ENCODE peak calls at places on chromosomes 13 and 19, in six cellular contexts. One of them, this sample, is unnamed. For H3K9me3, the result is how much of the 10 kb centered on the place peaks cover.

GRCh38 chr13:106795847-106796246 is 227.9 kb upstream of the ARGLU1 start:
- DNase-seq in heart right ventricle: no peak
- DNase-seq in uterus: no peak
- DNase-seq in fibroblast of lung: no peak
- DNase-seq in lung: no peak
- DNase-seq in aorta: no peak
- DNase-seq in this sample: no peak

GRCh38 chr13:19910336-19911072 is 47.1 kb upstream of the ZMYM5 start:
- DNase-seq in uterus: no peak
- DNase-seq in fibroblast of lung: no peak
- DNase-seq in lung: no peak
- DNase-seq in heart right ventricle: no peak
- DNase-seq in aorta: no peak
- DNase-seq in this sample: no peak

GRCh38 chr19:52343548-52343947 is 7.5 kb downstream of the ZNF610 start:
- DNase-seq in uterus: peak
- DNase-seq in aorta: no peak
- DNase-seq in heart right ventricle: peak
- DNase-seq in lung: peak
- DNase-seq in fibroblast of lung: peak
- DNase-seq in this sample: no peak

GRCh38 chr13:93413972-93414717 is 187.5 kb downstream of the GPC6 start:
- DNase-seq in fibroblast of lung: peak
- DNase-seq in heart right ventricle: no peak
- DNase-seq in aorta: no peak
- DNase-seq in uterus: no peak
- DNase-seq in lung: no peak
- DNase-seq in this sample: no peak

GRCh38 chr13:46382224-46382623 is 4.8 kb downstream of the RUBCNL start:
- DNase-seq in heart right ventricle: no peak
- DNase-seq in lung: no peak
- DNase-seq in aorta: no peak
- DNase-seq in fibroblast of lung: no peak
- DNase-seq in uterus: no peak
- DNase-seq in this sample: no peak

GRCh38 chr13:44140146-44140545 is 233.5 kb upstream of the SERP2 start:
- DNase-seq in heart right ventricle: no peak
- DNase-seq in lung: no peak
- DNase-seq in aorta: no peak
- DNase-seq in fibroblast of lung: no peak
- DNase-seq in uterus: no peak
- DNase-seq in this sample: no peak

GRCh38 chr19:1779604-1779973 is 26.3 kb downstream of the ONECUT3 start:
- DNase-seq in heart right ventricle: no peak
- DNase-seq in aorta: no peak
- DNase-seq in lung: no peak
- DNase-seq in uterus: no peak
- DNase-seq in fibroblast of lung: no peak
- DNase-seq in this sample: no peak

GRCh38 chr13:109821038-109821545 is 34.7 kb upstream of the IRS2 start:
- DNase-seq in lung: no peak
- DNase-seq in aorta: no peak
- DNase-seq in heart right ventricle: no peak
- DNase-seq in uterus: no peak
- DNase-seq in fibroblast of lung: no peak
- DNase-seq in this sample: no peak

GRCh38 chr19:610801-611505 is 21.3 kb downstream of the HCN2 start:
- DNase-seq in aorta: no peak
- DNase-seq in fibroblast of lung: peak
- DNase-seq in lung: no peak
- DNase-seq in heart right ventricle: peak
- DNase-seq in uterus: no peak
- DNase-seq in this sample: peak

DNA sequence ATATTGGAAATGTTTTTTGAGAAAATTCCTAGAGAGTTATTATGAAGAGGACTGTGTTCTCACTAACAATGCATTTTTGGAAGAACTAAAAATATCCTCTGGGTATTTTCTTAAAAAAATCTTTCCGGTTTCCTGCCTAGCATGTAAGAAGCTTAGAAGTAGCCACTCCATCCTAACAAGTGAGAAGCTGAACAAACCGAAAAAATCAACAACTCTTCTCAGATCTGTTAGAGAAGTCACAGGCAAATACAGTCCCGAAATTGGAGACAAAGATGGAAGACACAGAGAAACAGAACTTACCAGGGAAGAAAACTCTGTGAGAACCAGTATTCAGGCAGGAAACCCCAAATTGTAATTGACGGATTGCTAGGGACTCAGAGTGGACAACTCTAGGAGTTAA is 173.0 kb downstream of the KLF12 start:
- DNase-seq in fibroblast of lung: no peak
- DNase-seq in uterus: no peak
- DNase-seq in aorta: no peak
- DNase-seq in lung: no peak
- DNase-seq in heart right ventricle: no peak
- DNase-seq in this sample: no peak
- H3K4me3 ChIP-seq in fibroblast of lung: no peak
- H3K4me3 ChIP-seq in uterus: no peak
- H3K4me3 ChIP-seq in aorta: no peak
- H3K4me3 ChIP-seq in lung: no peak
- H3K4me3 ChIP-seq in heart right ventricle: no peak
- H3K4me3 ChIP-seq in this sample: no peak

GRCh38 chr19:47644743-47645499 is 36.0 kb downstream of the BICRA start:
- DNase-seq in fibroblast of lung: no peak
- DNase-seq in heart right ventricle: no peak
- DNase-seq in aorta: no peak
- DNase-seq in lung: no peak
- DNase-seq in uterus: no peak
- DNase-seq in this sample: no peak
- H3K27ac ChIP-seq in fibroblast of lung: no peak
- H3K27ac ChIP-seq in heart right ventricle: no peak
- H3K27ac ChIP-seq in aorta: no peak
- H3K27ac ChIP-seq in lung: no peak
- H3K27ac ChIP-seq in uterus: peak
- H3K27ac ChIP-seq in this sample: no peak

GRCh38 chr19:50979758-50980157 is 4.0 kb downstream of the KLK7 start:
- DNase-seq in aorta: peak
- DNase-seq in heart right ventricle: no peak
- DNase-seq in fibroblast of lung: no peak
- DNase-seq in uterus: no peak
- DNase-seq in lung: no peak
- DNase-seq in this sample: no peak

GRCh38 chr19:50978772-50979390 is 4.8 kb downstream of the KLK7 start:
- DNase-seq in aorta: no peak
- DNase-seq in uterus: no peak
- DNase-seq in lung: no peak
- DNase-seq in fibroblast of lung: no peak
- DNase-seq in heart right ventricle: no peak
- DNase-seq in this sample: no peak

GRCh38 chr19:50980203-50980602 is 3.5 kb downstream of the KLK7 start:
- DNase-seq in aorta: peak
- DNase-seq in lung: no peak
- DNase-seq in fibroblast of lung: no peak
- DNase-seq in heart right ventricle: no peak
- DNase-seq in uterus: no peak
- DNase-seq in this sample: no peak

GRCh38 chr19:50975766-50976165 is 6.4 kb upstream of the KLK6 start:
- DNase-seq in uterus: no peak
- DNase-seq in aorta: no peak
- DNase-seq in heart right ventricle: no peak
- DNase-seq in fibroblast of lung: no peak
- DNase-seq in lung: peak
- DNase-seq in this sample: no peak

GRCh38 chr19:50977626-50978025 is 6.1 kb downstream of the KLK7 start:
- DNase-seq in heart right ventricle: no peak
- DNase-seq in lung: no peak
- DNase-seq in uterus: no peak
- DNase-seq in aorta: no peak
- DNase-seq in fibroblast of lung: no peak
- DNase-seq in this sample: no peak
- H3K9me3 ChIP-seq in heart right ventricle: under half
- H3K9me3 ChIP-seq in lung: under half
- H3K9me3 ChIP-seq in uterus: under half
- H3K9me3 ChIP-seq in aorta: under half
- H3K9me3 ChIP-seq in fibroblast of lung: under half
- H3K9me3 ChIP-seq in this sample: under half

GRCh38 chr19:35931874-35932202 is 4.3 kb upstream of the LRFN3 start:
- DNase-seq in fibroblast of lung: no peak
- DNase-seq in lung: no peak
- DNase-seq in heart right ventricle: no peak
- DNase-seq in aorta: no peak
- DNase-seq in uterus: no peak
- DNase-seq in this sample: no peak
- H3K4me3 ChIP-seq in fibroblast of lung: no peak
- H3K4me3 ChIP-seq in lung: no peak
- H3K4me3 ChIP-seq in heart right ventricle: peak
- H3K4me3 ChIP-seq in aorta: no peak
- H3K4me3 ChIP-seq in uterus: peak
- H3K4me3 ChIP-seq in this sample: no peak

DNA sequence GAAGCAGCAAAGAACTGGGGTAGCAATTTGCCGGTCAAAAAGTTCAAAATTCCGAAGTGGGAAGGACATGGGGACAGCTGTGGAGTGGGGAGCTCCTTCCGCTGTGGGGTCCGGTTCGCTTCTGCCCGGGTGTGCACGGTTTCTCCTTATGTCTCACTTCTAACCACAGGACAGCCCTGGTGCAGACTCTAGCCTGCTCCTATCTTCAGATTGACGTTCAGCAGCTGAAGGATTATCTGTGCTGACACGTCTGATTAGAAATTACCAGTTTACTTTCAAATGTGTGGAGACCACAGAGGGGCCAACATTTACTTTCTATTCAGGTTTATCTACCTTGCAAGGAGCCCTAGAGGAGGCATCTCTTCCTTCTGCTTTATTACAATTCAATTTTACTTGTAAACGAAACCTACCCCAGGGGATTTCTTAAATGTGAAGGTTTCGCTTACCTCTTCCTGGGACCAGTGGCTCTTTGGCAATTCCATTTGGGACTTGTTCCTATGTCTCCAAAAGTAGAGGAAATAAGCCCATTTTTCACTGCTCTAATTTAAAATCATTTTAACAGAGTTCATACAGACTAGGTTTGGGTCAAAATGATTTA is 27.3 kb downstream of the LHFPL6 start:
- DNase-seq in lung: no peak
- DNase-seq in fibroblast of lung: no peak
- DNase-seq in aorta: no peak
- DNase-seq in heart right ventricle: no peak
- DNase-seq in uterus: no peak
- DNase-seq in this sample: no peak
- H3K27ac ChIP-seq in lung: peak
- H3K27ac ChIP-seq in fibroblast of lung: no peak
- H3K27ac ChIP-seq in aorta: no peak
- H3K27ac ChIP-seq in heart right ventricle: peak
- H3K27ac ChIP-seq in uterus: no peak
- H3K27ac ChIP-seq in this sample: no peak

DNA sequence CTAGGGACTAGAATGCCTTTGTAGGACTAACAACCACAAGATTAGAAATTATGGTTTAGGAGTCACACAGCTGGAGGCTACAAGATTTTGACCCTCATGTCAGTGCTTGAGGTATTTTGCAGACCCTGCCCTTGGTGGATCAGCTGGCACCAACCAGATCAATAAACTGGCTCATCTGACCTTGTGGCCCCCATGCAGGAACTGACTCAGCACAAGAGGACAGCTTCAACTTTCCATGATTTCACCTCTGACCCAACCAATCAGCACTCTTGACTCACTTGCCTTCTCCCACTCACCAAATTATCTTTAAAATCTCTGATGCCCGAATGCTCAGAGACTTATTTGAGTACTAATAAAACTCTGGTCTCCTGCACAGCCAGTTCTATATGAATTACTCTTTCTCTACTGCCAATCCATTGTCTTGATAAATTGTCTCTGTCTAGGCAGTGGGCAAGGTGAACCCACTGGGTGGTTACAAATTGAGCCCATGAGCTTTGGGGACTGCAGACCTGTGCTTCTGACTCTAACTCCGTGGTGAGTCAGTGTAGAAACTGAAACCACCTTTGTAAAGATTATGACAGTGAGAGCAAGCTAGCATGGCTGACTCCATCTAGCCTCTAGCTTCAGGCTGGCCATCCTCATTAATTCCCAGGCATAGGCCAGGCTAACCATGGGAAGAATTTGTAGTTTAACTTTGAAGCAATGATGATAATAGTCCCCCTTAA is 33.8 kb upstream of the CEACAM8 start:
- DNase-seq in heart right ventricle: no peak
- DNase-seq in uterus: no peak
- DNase-seq in aorta: no peak
- DNase-seq in fibroblast of lung: no peak
- DNase-seq in lung: no peak
- DNase-seq in this sample: no peak
- H3K9me3 ChIP-seq in heart right ventricle: under half
- H3K9me3 ChIP-seq in uterus: under half
- H3K9me3 ChIP-seq in aorta: under half
- H3K9me3 ChIP-seq in fibroblast of lung: under half
- H3K9me3 ChIP-seq in lung: under half
- H3K9me3 ChIP-seq in this sample: under half

This sample was measured in right lobe of liver.